ENCODE peak calls at places on chromosome 3, in ten cellular contexts. O is stomach; G is uterus; T is right cardiac atrium; A is adipocyte; K is tibial artery; U is CD4-positive, CD25-positive, alpha-beta regulatory T cell; I is PC-3; R is lower lobe of right lung; P is upper lobe of right lung. C is an unnamed sample.

GRCh38 chr3:132187746-132188145 is 129.5 kb upstream of the ACP3 start:
- DNase-seq in A (no peak), G (no peak), K (no peak), O (no peak), U (no peak), P (no peak), T (no peak), I (no peak), R (no peak), C (no peak)

GRCh38 chr3:39178553-39178952 is 13.8 kb downstream of the XIRP1 start:
- DNase-seq in P (no peak), G (no peak), A (no peak), K (no peak), U (no peak), O (no peak), R (no peak), T (no peak), I (no peak), C (no peak)

GRCh38 chr3:122957707-122958210 is 69.8 kb downstream of the SEMA5B start:
- DNase-seq in U (no peak), K (no peak), A (no peak), T (peak; percentile 68), G (no peak), P (peak; percentile 70), O (no peak), R (no peak), I (no peak), C (peak; percentile 65)

GRCh38 chr3:129161860-129162271 is 1.0 kb upstream of the ISY1 start:
- DNase-seq in K (no peak), G (no peak), U (peak; percentile 53), T (no peak), O (no peak), I (peak; percentile 8), R (no peak), A (peak; percentile 33), P (no peak), C (no peak)

GRCh38 chr3:181549266-181549665 is 162.5 kb upstream of the SOX2 start:
- DNase-seq in A (no peak), T (no peak), P (no peak), R (no peak), U (no peak), O (no peak), I (no peak), K (no peak), G (no peak), C (no peak)

GRCh38 chr3:14144423-14145075 is 19.7 kb downstream of the TMEM43 start:
- DNase-seq in G (peak; percentile 92), K (peak; percentile 88), U (peak; percentile 91), O (peak; percentile 67), A (peak; percentile 99), T (peak; percentile 63), I (peak; percentile 98), P (no peak), R (peak; percentile 69), C (peak; percentile 80)

GRCh38 chr3:61060421-61060861 is 190.8 kb downstream of the FHIT start:
- DNase-seq in I (peak; percentile 4), O (no peak), K (no peak), P (no peak), U (peak; percentile 76), R (no peak), T (no peak), G (no peak), A (no peak), C (no peak)

GRCh38 chr3:115913069-115913686 is 289.9 kb downstream of the GAP43 start:
- DNase-seq in O (no peak), U (no peak), P (no peak), G (no peak), A (peak; percentile 14), I (peak; percentile 50), R (no peak), T (no peak), K (no peak), C (no peak)

GRCh38 chr3:186471781-186472180 is 72.4 kb downstream of the CRYGS start:
- DNase-seq in K (no peak), G (no peak), A (no peak), I (no peak), O (no peak), U (no peak), R (no peak), P (no peak), T (no peak), C (no peak)

GRCh38 chr3:158483701-158484100 is 87.3 kb upstream of the MLF1 start:
- DNase-seq in O (no peak), K (no peak), A (peak; percentile 29), T (no peak), P (no peak), U (no peak), R (no peak), G (no peak), I (no peak), C (no peak)

DNA sequence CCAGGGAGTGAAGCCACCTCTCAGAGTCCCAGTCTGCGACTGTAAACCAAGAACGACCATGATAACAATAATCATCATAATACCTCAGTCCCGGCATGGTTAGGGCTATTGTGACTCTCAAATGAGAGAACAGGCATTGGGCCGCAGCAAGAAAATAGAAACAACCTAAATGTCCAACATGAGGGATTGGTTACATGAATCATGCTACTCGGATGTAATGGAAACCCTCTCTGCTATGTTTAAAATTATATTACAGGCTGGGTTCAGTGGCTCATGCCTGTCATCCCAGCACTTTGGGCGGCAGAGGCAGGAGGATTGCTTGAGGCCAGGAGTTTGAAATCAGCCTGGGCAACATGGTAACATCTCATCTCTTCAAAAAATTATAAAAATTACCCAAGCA is 2.8 kb downstream of the CPN2 start:
- DNase-seq in I (no peak), R (no peak), T (no peak), G (no peak), U (no peak), O (no peak), K (no peak), P (no peak), A (peak; percentile 55), C (no peak)
- H3K4me1 ChIP-seq in I (no peaks in the 10 kb centered on the region), R (no peaks in the 10 kb centered on the region), T (no peaks in the 10 kb centered on the region), G (no peaks in the 10 kb centered on the region), U (no peaks in the 10 kb centered on the region), O (no peaks in the 10 kb centered on the region), K (no peaks in the 10 kb centered on the region), P (no peaks in the 10 kb centered on the region), A (peaks cover 3% of the 10 kb centered on the region), C (no peaks in the 10 kb centered on the region)

DNA sequence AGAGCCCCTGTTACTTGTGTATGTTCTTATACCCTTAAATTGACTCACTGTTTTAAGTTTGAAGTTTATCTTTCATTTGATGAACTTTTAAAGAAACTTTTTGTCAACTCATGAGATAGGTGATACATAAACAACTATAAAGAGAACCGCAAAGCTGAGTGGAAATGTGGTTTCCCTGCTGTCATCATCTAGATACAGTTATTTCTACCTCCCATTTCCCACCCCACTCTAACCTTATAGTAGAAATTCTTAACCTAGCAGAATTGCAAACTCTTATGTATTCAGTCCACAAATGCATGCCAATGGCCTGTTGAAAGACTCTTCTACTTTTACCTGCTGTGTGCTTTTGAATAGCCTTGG is 2.7 kb downstream of the TIPARP start:
- DNase-seq in R (no peak), O (no peak), K (no peak), G (no peak), U (peak; percentile 79), T (no peak), A (no peak), P (no peak), I (no peak), C (no peak)
- H3K4me1 ChIP-seq in R (peaks cover 58% of the 10 kb centered on the region), O (peaks cover 74% of the 10 kb centered on the region), K (peaks cover 18% of the 10 kb centered on the region), G (peaks cover 10% of the 10 kb centered on the region), U (peaks cover 63% of the 10 kb centered on the region), T (peaks cover 7% of the 10 kb centered on the region), A (peaks cover 63% of the 10 kb centered on the region), P (peaks cover 58% of the 10 kb centered on the region), I (peaks cover 65% of the 10 kb centered on the region), C (peaks cover 71% of the 10 kb centered on the region)

DNA sequence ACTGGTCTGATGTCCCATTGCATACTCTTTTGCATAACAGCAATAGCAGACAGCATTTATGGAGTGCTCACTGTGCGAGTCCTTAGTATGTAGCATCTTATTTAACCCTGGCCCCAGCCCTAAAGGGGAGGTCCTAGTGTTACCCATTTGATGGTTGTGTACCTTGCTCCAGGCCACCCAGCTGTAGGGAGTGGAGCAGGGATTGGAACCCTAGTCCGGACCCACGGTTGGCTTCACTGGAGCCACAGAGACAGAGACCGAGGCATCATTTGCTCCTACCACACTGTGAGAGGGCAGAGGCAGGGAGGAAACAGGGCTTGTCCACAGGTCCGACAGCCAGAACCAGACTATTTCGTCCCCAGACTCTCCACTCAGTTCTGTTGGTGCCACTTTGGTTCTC is 16.0 kb upstream of the TSEN2 start:
- DNase-seq in R (no peak), T (no peak), A (no peak), G (no peak), O (no peak), U (no peak), P (peak; percentile 18), K (no peak), I (no peak), C (no peak)
- H3K4me1 ChIP-seq in R (no peaks in the 10 kb centered on the region), T (no peaks in the 10 kb centered on the region), A (peaks cover 8% of the 10 kb centered on the region), G (no peaks in the 10 kb centered on the region), O (no peaks in the 10 kb centered on the region), U (peaks cover 20% of the 10 kb centered on the region), P (no peaks in the 10 kb centered on the region), K (no peaks in the 10 kb centered on the region), I (peaks cover 30% of the 10 kb centered on the region), C (no peaks in the 10 kb centered on the region)

GRCh38 chr3:64344721-64345207 is 119.5 kb upstream of the PRICKLE2 start:
- DNase-seq in R (no peak), T (no peak), O (no peak), G (peak; percentile 70), A (peak; percentile 57), P (no peak), K (no peak), I (peak; percentile 59), U (no peak), C (no peak)
- H3K4me1 ChIP-seq in R (peaks cover 35% of the 10 kb centered on the region), T (peaks cover 9% of the 10 kb centered on the region), O (peaks cover 49% of the 10 kb centered on the region), G (no peaks in the 10 kb centered on the region), A (peaks cover 59% of the 10 kb centered on the region), P (peaks cover 28% of the 10 kb centered on the region), K (no peaks in the 10 kb centered on the region), I (peaks cover 32% of the 10 kb centered on the region), U (no peaks in the 10 kb centered on the region), C (peaks cover 36% of the 10 kb centered on the region)

DNA sequence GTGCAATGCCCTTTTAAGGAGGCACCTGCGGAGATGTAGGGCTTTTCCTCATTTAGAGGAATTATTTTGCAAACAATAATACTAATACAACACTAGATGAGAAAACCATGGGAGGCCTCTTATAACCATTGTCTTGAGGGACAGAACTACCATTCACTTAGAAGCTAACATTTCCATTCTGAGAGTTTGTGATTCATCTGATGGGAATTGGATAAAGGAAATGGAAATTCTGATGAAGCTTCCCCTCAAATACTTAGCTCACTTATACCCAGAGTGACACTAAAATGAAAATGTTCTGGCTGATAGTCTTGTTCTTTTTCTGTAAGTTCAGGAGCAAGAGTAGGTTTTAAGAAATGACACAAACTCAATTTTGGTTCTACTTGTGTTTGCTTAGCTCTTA is 147.6 kb downstream of the CADPS start:
- DNase-seq in O (no peak), G (no peak), U (no peak), I (no peak), R (no peak), T (no peak), A (no peak), K (no peak), P (no peak), C (no peak)
- H3K4me1 ChIP-seq in O (no peaks in the 10 kb centered on the region), G (no peaks in the 10 kb centered on the region), U (no peaks in the 10 kb centered on the region), I (no peaks in the 10 kb centered on the region), R (no peaks in the 10 kb centered on the region), T (peaks cover 3% of the 10 kb centered on the region), A (no peaks in the 10 kb centered on the region), K (no peaks in the 10 kb centered on the region), P (no peaks in the 10 kb centered on the region), C (no peaks in the 10 kb centered on the region)